ENCODE peak calls at places on chromosomes 2 and 18, in six cellular contexts. P is GM23338; U is effector memory CD4-positive, alpha-beta T cell; N is fibroblast of lung; X is CD4-positive, CD25-positive, alpha-beta regulatory T cell; R is tibial artery. A is an unnamed sample. For H3K27me3 and H3K4me1, the result is how much of the 10 kb centered on the place peaks cover.

GRCh38 chr2:25473758-25474335 is 132.1 kb upstream of the DNMT3A start:
- DNase-seq in P (no peak), U (no peak), N (peak), X (no peak), R (no peak), A (no peak)

GRCh38 chr2:223549215-223549614 is 52.9 kb downstream of the SCG2 start:
- DNase-seq in P (no peak), U (no peak), N (peak), X (no peak), R (no peak), A (no peak)

GRCh38 chr2:222364280-222364895 is 60.0 kb upstream of the SGPP2 start:
- DNase-seq in P (no peak), U (no peak), N (peak), X (no peak), R (no peak), A (no peak)

GRCh38 chr2:207662203-207662602 is 37.0 kb upstream of the METTL21A start:
- DNase-seq in P (no peak), U (no peak), N (no peak), X (no peak), R (no peak), A (no peak)

GRCh38 chr2:188522517-188522916 is 230.8 kb downstream of the GULP1 start:
- DNase-seq in P (no peak), U (no peak), N (no peak), X (no peak), R (no peak), A (no peak)

GRCh38 chr2:120914839-120915521 is 179.3 kb downstream of the GLI2 start:
- DNase-seq in P (no peak), U (no peak), N (peak), X (no peak), R (peak), A (peak)

GRCh38 chr2:143477724-143478443 is 348.7 kb downstream of the ARHGAP15 start:
- DNase-seq in P (no peak), U (no peak), N (no peak), X (no peak), R (no peak), A (no peak)

GRCh38 chr2:231932711-231932970 is 6.4 kb upstream of the NPPC start:
- DNase-seq in P (no peak), U (no peak), N (peak), X (no peak), R (no peak), A (no peak)

GRCh38 chr18:62713651-62714247 is 1.6 kb upstream of the PHLPP1 start:
- DNase-seq in P (peak), U (no peak), N (peak), X (no peak), R (no peak), A (peak)

GRCh38 chr2:29068513-29068912 is 5.8 kb downstream of the PCARE start:
- DNase-seq in P (no peak), U (no peak), N (no peak), X (no peak), R (no peak), A (no peak)

GRCh38 chr2:43493954-43494353 is 101.9 kb downstream of the THADA start:
- DNase-seq in P (no peak), U (no peak), N (no peak), X (no peak), R (no peak), A (no peak)

GRCh38 chr2:232331071-232331470 is 47.5 kb upstream of the ALPP start:
- DNase-seq in P (no peak), U (no peak), N (no peak), X (no peak), R (no peak), A (peak)

GRCh38 chr2:168518555-168519066 is 62.5 kb downstream of the CERS6 start:
- DNase-seq in P (peak), U (no peak), N (peak), X (no peak), R (no peak), A (no peak)

GRCh38 chr2:98634406-98635092 is 26.2 kb downstream of the UNC50 start:
- DNase-seq in P (peak), U (no peak), N (no peak), X (peak), R (no peak), A (no peak)

GRCh38 chr2:127037456-127037855 is 69.5 kb downstream of the BIN1 start:
- DNase-seq in P (no peak), U (no peak), N (no peak), X (no peak), R (no peak), A (no peak)

GRCh38 chr2:171086352-171087290 is 74.1 kb downstream of the TLK1 start:
- DNase-seq in P (peak), U (no peak), N (peak), X (peak), R (no peak), A (no peak)

GRCh38 chr2:220277445-220277960 is 650.1 kb downstream of the SLC4A3 start:
- DNase-seq in P (no peak), U (no peak), N (peak), X (no peak), R (peak), A (peak)

GRCh38 chr2:20674974-20675679 is 8.2 kb downstream of the GDF7 start:
- DNase-seq in P (no peak), U (no peak), N (peak), X (no peak), R (peak), A (peak)

GRCh38 chr2:96091711-96092579 is 24.4 kb downstream of the ADRA2B start:
- DNase-seq in P (peak), U (no peak), N (no peak), X (no peak), R (no peak), A (peak)

DNA sequence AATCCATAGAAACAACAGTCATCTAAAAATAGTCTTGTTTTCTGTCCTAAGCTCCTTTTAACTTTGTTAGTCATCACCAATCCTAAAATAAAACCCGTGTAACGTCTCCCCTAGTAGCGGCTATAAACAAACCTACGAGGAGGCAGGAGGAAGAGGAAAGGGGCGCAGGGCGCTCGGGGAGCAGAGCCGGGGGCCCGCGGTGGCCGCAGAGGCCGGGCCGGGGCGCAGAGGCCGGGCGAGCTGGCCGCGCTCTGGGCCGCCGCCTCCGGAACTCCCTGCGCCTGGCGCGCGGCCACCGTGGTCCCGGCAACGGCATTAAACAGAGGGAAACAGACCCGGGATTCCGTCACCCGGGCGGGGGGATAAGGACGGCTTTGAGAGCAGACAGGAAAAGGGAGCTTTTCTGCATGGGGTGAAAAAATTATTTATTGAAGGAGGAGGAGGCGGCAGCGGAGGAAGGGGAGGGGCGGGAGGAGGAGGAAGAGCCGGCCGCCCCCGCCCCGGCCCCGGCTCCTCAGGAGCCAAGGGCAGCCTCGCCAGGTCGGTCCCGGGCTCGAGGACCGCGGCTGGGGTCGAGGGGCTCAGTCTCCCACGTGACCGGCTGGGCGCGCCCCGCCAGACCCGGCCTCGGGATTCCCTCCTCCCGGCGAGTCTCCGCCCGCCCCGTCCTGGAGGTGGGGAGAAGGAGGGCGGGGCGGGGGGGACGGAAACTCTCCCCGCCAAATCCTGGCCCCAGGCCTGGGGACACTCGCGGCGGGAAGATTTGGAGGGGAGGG is 1.9 kb upstream of the NFATC1 start:
- DNase-seq in P (peak), U (no peak), N (peak), X (peak), R (peak), A (peak)
- H3K27me3 ChIP-seq in P (half or more), U (under half), N (under half), X (under half), R (under half), A (under half)

GRCh38 chr2:54565551-54565950 is 109.4 kb downstream of the SPTBN1 start:
- DNase-seq in P (no peak), U (no peak), N (no peak), X (no peak), R (no peak), A (no peak)
- H3K4me3 ChIP-seq in P (no peak), U (no peak), N (no peak), X (peak), R (no peak), A (no peak)

GRCh38 chr18:55337908-55338521 is 250.0 kb downstream of the TCF4 start:
- DNase-seq in P (no peak), U (no peak), N (peak), X (no peak), R (peak), A (no peak)
- H3K4me1 ChIP-seq in P (under half), U (under half), N (under half), X (under half), R (under half), A (under half)

DNA sequence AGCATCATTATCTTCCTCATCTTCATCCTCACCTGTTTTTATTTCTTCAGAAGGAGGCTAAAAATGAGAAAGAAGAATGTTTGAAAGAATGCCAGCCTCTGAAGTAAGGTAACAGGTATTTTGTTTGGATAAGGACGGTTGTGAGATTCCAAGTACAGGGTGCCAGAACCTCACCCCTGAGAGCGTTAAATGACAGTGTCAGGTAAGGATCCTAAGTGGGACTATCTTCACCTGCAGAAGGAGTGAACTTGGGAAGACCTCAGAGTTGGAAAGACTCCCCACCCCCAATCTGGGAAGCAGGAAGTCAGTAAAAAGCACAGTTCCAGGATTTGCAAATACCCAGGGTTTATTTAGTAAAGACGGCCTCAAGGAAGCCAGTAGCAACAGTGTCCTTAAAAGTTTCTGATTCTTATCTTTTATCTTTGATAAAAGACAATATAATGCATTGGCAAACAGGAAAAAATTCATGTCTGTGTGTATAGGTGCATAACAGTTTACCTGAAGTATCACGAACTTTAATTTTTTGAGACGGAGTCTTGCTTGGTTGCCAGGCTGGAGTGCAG is 52.3 kb downstream of the THOC1 start:
- DNase-seq in P (no peak), U (no peak), N (no peak), X (no peak), R (no peak), A (no peak)
- H3K27me3 ChIP-seq in P (under half), U (under half), N (under half), X (under half), R (under half), A (under half)

GRCh38 chr2:150480241-150480640 is 7.2 kb downstream of the RND3 start:
- DNase-seq in P (no peak), U (no peak), N (peak), X (no peak), R (no peak), A (no peak)
- H3K4me3 ChIP-seq in P (peak), U (no peak), N (no peak), X (no peak), R (no peak), A (no peak)

GRCh38 chr2:119426396-119426675 is 5.3 kb upstream of the TMEM37 start:
- DNase-seq in P (no peak), U (no peak), N (no peak), X (no peak), R (no peak), A (no peak)

GRCh38 chr2:119423811-119424210 is 7.8 kb upstream of the TMEM37 start:
- DNase-seq in P (no peak), U (no peak), N (no peak), X (no peak), R (no peak), A (no peak)

GRCh38 chr2:119425620-119426395 is 5.8 kb upstream of the TMEM37 start:
- DNase-seq in P (no peak), U (no peak), N (no peak), X (no peak), R (no peak), A (no peak)

GRCh38 chr2:119424284-119425118 is 7.2 kb upstream of the TMEM37 start:
- DNase-seq in P (no peak), U (no peak), N (no peak), X (no peak), R (no peak), A (no peak)

DNA sequence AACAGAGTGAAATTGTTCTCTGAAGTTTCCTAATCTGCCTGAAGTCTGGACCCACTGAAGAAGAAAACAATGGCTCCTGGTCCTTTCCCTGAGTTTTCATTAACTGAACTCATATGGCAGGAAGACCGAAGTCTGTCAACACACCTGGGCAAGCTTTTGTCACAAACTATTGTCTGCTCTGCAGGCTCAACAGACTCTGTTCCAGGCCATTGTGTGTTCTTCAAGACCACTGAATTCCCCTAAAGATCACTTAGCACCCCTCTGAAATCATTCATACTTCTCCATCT is 6.6 kb upstream of the TMEM37 start:
- DNase-seq in P (no peak), U (no peak), N (no peak), X (no peak), R (no peak), A (no peak)
- H3K4me1 ChIP-seq in P (under half), U (under half), N (under half), X (under half), R (under half), A (under half)

GRCh38 chr2:202098336-202098735 is 25.3 kb downstream of the KIAA2012 start:
- DNase-seq in P (no peak), U (no peak), N (no peak), X (no peak), R (no peak), A (no peak)

GRCh38 chr2:202099515-202099914 is 26.5 kb downstream of the KIAA2012 start:
- DNase-seq in P (peak), U (no peak), N (peak), X (no peak), R (no peak), A (no peak)

GRCh38 chr2:202101049-202101579 is 28.1 kb downstream of the KIAA2012 start:
- DNase-seq in P (no peak), U (no peak), N (no peak), X (no peak), R (no peak), A (no peak)

GRCh38 chr2:202091476-202091875 is 18.4 kb downstream of the KIAA2012 start:
- DNase-seq in P (no peak), U (no peak), N (no peak), X (no peak), R (peak), A (no peak)

GRCh38 chr2:202096736-202097135 is 23.7 kb downstream of the KIAA2012 start:
- DNase-seq in P (no peak), U (no peak), N (peak), X (no peak), R (no peak), A (no peak)
- H3K27me3 ChIP-seq in P (under half), U (under half), N (under half), X (under half), R (under half), A (under half)

DNA sequence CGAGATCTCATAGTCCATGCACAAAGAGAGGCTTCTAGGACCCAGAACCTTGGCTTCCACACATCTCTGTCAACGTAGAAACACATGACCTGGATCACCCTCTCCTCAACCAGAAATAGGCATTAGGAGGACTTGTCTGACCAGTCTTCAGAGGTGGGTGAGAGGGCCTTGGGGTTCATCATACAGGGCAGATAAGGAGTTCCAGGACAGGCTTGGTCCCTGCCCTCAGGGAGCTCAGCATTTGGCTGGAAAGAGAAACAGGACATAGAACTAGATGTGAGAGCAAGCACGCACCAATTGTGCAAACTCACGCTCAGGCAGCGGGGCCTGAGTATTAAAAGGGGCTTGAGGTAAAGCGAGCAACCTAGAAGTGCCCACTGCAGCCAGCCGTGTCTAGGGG is 28.6 kb upstream of the NOTO start:
- DNase-seq in P (no peak), U (no peak), N (no peak), X (no peak), R (no peak), A (no peak)
- H3K4me3 ChIP-seq in P (no peak), U (no peak), N (no peak), X (no peak), R (no peak), A (no peak)

GRCh38 chr2:1965726-1966125 is 221.4 kb upstream of the PXDN start:
- DNase-seq in P (no peak), U (no peak), N (no peak), X (no peak), R (no peak), A (no peak)
- H3K4me1 ChIP-seq in P (under half), U (under half), N (under half), X (under half), R (under half), A (under half)

A was measured in left lung.